ENCODE peak calls at places on chromosomes 6 and 20, in four cellular contexts. X, N, P and K are unnamed samples.

GRCh38 chr20:10832146-10832545 is 158.3 kb upstream of the JAG1 start:
- DNase-seq in X (no peak), N (no peak), P (no peak), K (no peak)

GRCh38 chr6:10556496-10557391 is 35.6 kb downstream of the GCNT2 start:
- DNase-seq in X (no peak), N (no peak), P (no peak), K (no peak)

GRCh38 chr6:129852257-129852858 is 8.8 kb downstream of the TMEM244 start:
- DNase-seq in X (no peak), N (no peak), P (no peak), K (no peak)

GRCh38 chr6:112503210-112503609 is 156.1 kb downstream of the RFPL4B start:
- DNase-seq in X (no peak), N (no peak), P (no peak), K (no peak)

GRCh38 chr6:156840136-156840535 is 63.0 kb downstream of the ARID1B start:
- DNase-seq in X (no peak), N (no peak), P (no peak), K (no peak)

GRCh38 chr6:31462026-31462963 is 35.6 kb upstream of the MICB start:
- DNase-seq in X (no peak), N (no peak), P (no peak), K (no peak)

GRCh38 chr6:126797981-126798380 is 320.5 kb upstream of the RSPO3 start:
- DNase-seq in X (no peak), N (no peak), P (no peak), K (no peak)

GRCh38 chr6:56279346-56280080 is 32.1 kb upstream of the COL21A1 start:
- DNase-seq in X (no peak), N (no peak), P (no peak), K (peak; percentile 24)

GRCh38 chr6:131917763-131918649 is 33.2 kb downstream of the CCN2 start:
- DNase-seq in X (no peak), N (no peak), P (no peak), K (no peak)

GRCh38 chr6:24323632-24324337 is 34.1 kb downstream of the DCDC2 start:
- DNase-seq in X (no peak), N (no peak), P (no peak), K (no peak)

GRCh38 chr20:36462440-36463211 is 78.7 kb upstream of the MYL9 start:
- DNase-seq in X (peak; percentile 54), N (peak; percentile 88), P (peak; percentile 83), K (no peak)

GRCh38 chr6:110618591-110619267 is 142.3 kb upstream of the SLC22A16 start:
- DNase-seq in X (no peak), N (no peak), P (no peak), K (no peak)

GRCh38 chr6:108002365-108003221 is 44.6 kb upstream of the SEC63 start:
- DNase-seq in X (no peak), N (no peak), P (no peak), K (no peak)

GRCh38 chr6:158764188-158764849 is 54.8 kb downstream of the EZR start:
- DNase-seq in X (no peak), N (no peak), P (no peak), K (no peak)

GRCh38 chr6:41548098-41548840 is 2.1 kb downstream of the FOXP4 start:
- DNase-seq in X (no peak), N (no peak), P (peak; percentile 68), K (no peak)

GRCh38 chr20:8215516-8215915 is 83.5 kb downstream of the PLCB1 start:
- DNase-seq in X (no peak), N (peak; percentile 71), P (no peak), K (no peak)

GRCh38 chr6:134910596-134910935 is 39.3 kb downstream of the ALDH8A1 start:
- DNase-seq in X (no peak), N (no peak), P (no peak), K (no peak)

DNA sequence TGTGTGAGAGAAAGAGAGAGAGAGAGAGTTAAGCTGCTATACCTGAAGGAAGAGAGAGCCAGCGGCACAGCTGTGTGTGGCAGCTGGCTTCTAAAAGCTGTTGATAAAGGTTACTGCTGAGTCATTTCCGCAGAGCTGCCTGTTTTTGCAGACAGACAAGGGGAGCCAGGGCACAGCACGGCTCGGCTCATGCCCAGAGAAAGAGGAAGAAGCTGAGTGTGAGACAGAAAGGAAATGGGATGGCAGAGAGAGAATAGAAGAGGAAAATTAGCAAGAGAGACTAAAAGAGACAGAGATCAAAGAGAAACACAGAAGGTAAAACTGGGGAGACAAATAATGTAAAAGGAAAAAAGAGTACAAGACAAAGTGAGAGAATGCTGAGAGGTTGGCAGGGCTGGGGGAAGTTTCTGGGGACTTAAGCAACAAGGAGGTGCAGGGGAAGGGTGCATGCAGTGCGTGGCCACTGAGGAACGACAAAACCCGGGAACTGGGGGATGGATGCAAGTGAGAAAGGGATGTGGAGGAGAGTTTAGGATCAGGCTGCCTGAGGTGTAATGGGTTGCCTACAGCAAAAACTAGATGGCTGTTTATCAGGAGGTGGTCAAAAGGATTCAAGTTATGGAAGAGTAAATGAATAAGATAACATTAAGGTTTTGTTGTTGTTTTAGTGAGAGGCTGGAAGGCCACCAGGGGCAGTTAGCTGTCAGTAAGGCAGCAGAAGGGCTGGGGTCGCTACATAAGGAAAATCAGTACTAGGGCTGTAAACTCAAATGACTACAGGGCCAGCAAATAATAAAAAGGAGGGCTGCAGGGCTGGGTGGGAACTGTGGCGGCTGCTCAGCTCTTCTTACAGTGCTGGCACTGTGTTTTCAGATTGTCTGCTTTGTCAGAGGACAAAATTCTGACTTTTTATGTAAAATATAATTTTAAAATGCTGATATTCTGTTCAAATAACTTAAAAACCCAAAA is 22.9 kb downstream of the HLA-A start:
- DNase-seq in X (peak; percentile 79), N (peak; percentile 90), P (peak; percentile 88), K (peak; percentile 61)
- TF ChIP-seq POLR2A in X (no peak), N (peak; percentile 54), P (no peak), K (no peak)

DNA sequence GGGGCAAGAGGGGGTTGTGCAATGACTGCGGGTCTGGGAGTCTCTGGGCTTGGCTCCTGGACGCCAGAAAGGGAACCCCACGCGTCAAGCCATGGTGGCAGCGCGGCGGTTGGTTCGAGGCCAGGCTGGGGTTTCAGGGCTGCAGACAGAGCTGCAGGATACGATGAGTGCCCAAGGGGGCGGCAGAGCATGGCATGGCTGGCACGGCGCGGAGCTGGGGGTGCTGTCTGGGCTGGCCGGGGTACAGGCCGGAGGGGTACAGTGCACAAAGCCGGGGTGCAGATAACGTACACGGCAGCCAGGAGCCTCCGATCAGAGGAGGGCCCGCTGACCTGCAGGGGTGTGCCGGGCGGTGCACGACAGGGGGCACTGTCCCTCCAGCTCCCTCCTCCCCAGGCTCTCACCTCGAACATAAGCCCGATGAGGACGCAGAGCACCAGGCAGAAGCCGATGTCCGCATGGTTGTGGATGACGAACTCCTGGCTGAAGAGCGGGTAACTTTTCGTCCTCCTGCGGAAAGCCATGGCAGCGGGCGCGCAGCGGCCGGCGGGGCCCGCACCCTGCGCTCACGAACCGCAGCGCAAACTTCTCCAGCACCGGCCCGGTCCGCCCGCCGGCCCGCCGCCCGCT is 353 bp downstream of the TRAM2 start:
- DNase-seq in X (peak; percentile 64), N (peak; percentile 86), P (peak; percentile 80), K (peak; percentile 78)
- TF ChIP-seq POLR2A in X (no peak), N (no peak), P (no peak), K (peak; percentile 61)

GRCh38 chr6:146281963-146282362 is 253.1 kb downstream of the GRM1 start:
- DNase-seq in X (no peak), N (no peak), P (no peak), K (no peak)
- TF ChIP-seq POLR2A in X (no peak), N (no peak), P (no peak), K (no peak)

GRCh38 chr20:380763-381580 is 412 bp downstream of the TRIB3 start:
- DNase-seq in X (peak; percentile 31), N (peak; percentile 71), P (peak; percentile 81), K (peak; percentile 73)
- TF ChIP-seq POLR2A in X (no peak), N (no peak), P (no peak), K (no peak)

GRCh38 chr6:43369174-43370002 is at the start of gene ZNF318:
- DNase-seq in X (peak; percentile 97), N (peak; percentile 98), P (peak; percentile 97), K (peak; percentile 91)
- TF ChIP-seq POLR2A in X (no peak), N (no peak), P (no peak), K (peak; percentile 75)

DNA sequence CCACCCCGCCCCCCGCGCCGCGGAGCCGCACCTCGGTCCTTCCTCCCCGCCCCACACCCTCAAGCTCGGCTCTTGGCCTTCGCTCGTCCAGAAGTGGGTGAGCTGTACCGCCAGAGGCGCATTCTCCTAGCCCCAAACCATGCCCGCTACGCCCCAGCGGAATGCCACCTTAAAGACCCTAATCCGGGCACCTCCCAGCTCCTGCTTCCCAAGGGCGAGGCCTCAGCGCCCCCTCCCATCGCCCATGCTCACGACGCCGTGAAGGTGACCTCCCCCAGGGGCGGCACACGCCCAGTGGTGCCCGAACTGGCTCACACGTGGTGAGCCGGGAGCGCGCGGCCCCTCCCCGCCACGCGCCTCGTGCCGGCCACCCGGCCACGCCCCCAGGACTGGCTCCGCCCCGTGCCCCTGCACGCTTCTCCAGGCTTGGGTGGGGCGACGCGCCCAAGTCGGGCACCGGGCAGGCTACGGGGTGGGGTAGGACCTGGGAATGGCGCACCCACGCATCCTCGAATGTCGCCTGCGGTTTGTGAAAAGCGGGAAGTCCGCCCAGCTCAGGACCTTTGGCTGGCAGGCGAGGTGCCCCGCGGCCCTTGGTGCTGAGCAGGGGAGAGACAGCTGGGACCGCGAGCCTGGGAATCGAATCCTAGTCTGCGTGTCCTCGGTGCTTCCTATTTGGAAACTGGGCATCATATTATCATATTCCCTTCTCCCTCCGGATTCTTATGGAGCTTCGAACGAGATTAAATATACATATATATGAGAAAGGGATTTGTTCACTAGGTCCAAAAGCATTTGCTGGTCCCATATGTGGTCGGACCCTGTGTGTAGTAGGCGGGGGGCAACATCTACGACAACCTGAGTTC is 942 bp upstream of the SOX12 start:
- DNase-seq in X (peak; percentile 92), N (peak; percentile 94), P (peak; percentile 95), K (peak; percentile 90)
- TF ChIP-seq POLR2A in X (no peak), N (peak; percentile 52), P (no peak), K (peak; percentile 82)

DNA sequence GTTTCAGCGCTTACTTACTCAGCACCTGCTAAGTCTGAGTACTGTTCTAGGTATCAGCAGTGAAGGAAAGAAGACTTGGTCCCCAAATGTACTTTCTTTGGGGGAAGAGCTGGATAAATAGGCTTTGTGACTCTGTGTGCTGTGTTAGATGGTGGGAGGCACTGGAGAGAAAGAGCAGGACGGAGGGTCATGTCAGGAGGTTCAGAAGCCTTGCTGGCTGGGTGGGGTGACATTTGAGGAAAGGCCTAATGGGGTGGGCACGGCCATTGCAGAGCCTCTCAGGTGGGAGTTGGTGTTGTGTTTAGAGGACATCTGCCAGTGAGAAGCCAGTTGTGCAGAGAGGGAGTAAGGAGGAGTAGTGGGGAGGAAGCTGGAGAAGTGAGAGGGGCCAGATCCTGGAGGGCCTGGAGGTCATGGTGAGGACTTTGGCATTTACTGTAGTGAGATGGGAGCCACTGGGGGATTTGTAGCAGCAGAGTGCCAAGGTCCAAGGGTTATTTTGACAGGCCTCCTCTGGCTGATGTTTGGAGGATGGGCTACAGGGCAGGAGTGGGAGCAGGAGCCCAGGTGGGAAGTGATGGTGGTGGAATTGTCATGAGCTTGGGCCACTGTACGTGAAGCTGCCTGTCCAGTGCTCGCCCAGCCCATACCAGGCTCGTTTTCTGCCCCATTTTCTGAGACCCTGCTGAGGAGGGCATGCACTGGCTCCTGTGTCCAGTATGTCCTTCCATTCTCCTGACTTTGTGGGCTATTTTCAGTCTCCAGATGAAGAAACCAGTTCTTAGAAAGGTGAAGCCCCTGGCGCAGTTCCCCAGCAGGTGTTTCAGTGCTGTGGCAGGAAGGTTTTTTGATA is 886 bp downstream of the SDCBP2 start:
- DNase-seq in X (peak; percentile 13), N (peak; percentile 49), P (no peak), K (no peak)
- TF ChIP-seq POLR2A in X (no peak), N (no peak), P (no peak), K (no peak)

GRCh38 chr20:63537525-63538203 is 488 bp upstream of the PTK6 start:
- DNase-seq in X (peak; percentile 73), N (peak; percentile 90), P (peak; percentile 95), K (peak; percentile 99)
- TF ChIP-seq POLR2A in X (no peak), N (no peak), P (no peak), K (peak; percentile 39)